ENCODE peak calls at places on chromosomes 3 and 15, in four cellular contexts. S is SIG-M5, C is stomach, Q is LHCN-M2. B is an unnamed sample.

GRCh38 chr3:169812844-169813677 is at the start of the genes LRRC34 and LRRIQ4:
- DNase-seq in S (peak), Q (peak), C (peak), B (peak)

GRCh38 chr15:81293728-81294500 is 30.0 kb downstream of the STARD5 start:
- DNase-seq in S (peak), Q (no peak), C (peak), B (no peak)

GRCh38 chr3:187963677-187964385 is 190.1 kb upstream of the LPP start:
- DNase-seq in C (no peak), Q (no peak), S (peak), B (no peak)

GRCh38 chr3:62567097-62568021 is 194.0 kb upstream of the FEZF2 start:
- DNase-seq in S (no peak), Q (peak), C (no peak), B (peak)

GRCh38 chr3:172330413-172330812 is 117.8 kb downstream of the GHSR start:
- DNase-seq in C (no peak), S (no peak), Q (no peak), B (no peak)

GRCh38 chr15:62807539-62808130 is 234.9 kb upstream of the TPM1 start:
- DNase-seq in S (no peak), C (no peak), Q (no peak), B (no peak)

GRCh38 chr3:52530918-52531635 is 2.6 kb downstream of the NT5DC2 start:
- DNase-seq in C (peak), S (no peak), Q (no peak), B (no peak)

GRCh38 chr3:117399311-117400068 is 689.9 kb downstream of the TUSC7 start:
- DNase-seq in C (no peak), S (no peak), Q (peak), B (no peak)

GRCh38 chr3:71168043-71168720 is 415.3 kb downstream of the FOXP1 start:
- DNase-seq in C (no peak), Q (no peak), S (no peak), B (peak)

GRCh38 chr3:9686703-9687102 is 16.9 kb upstream of the CPNE9 start:
- DNase-seq in Q (no peak), S (no peak), C (no peak), B (no peak)

GRCh38 chr3:194293546-194294198 is 57.5 kb downstream of the CPN2 start:
- DNase-seq in S (no peak), Q (no peak), C (no peak), B (no peak)

B was measured in lung microvascular endothelial cell.